ENCODE peak calls at places on chromosomes 2 and 18, in four cellular contexts. H is heart left ventricle, O is A673, S is PC-9. B is an unnamed sample.

GRCh38 chr2:150997066-150997465 is 264.6 kb downstream of the RBM43 start:
- DNase-seq in H (no peak), O (no peak), S (no peak), B (no peak)

GRCh38 chr2:55338268-55338667 is 69.2 kb upstream of the MTIF2 start:
- DNase-seq in H (no peak), O (no peak), S (no peak), B (no peak)

GRCh38 chr2:88880441-88880953 is 189.0 kb downstream of the RPIA start:
- DNase-seq in H (no peak), O (peak; percentile 78), S (peak; percentile 36), B (no peak)

GRCh38 chr2:167190053-167190452 is 301.8 kb downstream of the XIRP2 start:
- DNase-seq in H (peak; percentile 63), O (no peak), S (no peak), B (no peak)

GRCh38 chr2:42971947-42972736 is 179.8 kb upstream of the HAAO start:
- DNase-seq in H (no peak), O (no peak), S (no peak), B (peak; percentile 50)

GRCh38 chr2:160334028-160334729 is 134.1 kb upstream of the ITGB6 start:
- DNase-seq in H (no peak), O (no peak), S (peak; percentile 73), B (no peak)

GRCh38 chr2:149410701-149411484 is 80.5 kb downstream of the LYPD6 start:
- DNase-seq in H (no peak), O (no peak), S (peak; percentile 65), B (no peak)

GRCh38 chr2:74423226-74424095 is 1.9 kb downstream of the WDR54 start:
- DNase-seq in H (no peak), O (no peak), S (no peak), B (no peak)

GRCh38 chr2:109470121-109470921 is 143.4 kb downstream of the SEPTIN10 start:
- DNase-seq in H (peak; percentile 56), O (no peak), S (peak; percentile 95), B (peak; percentile 67)

GRCh38 chr2:177799531-177799930 is 273.0 kb downstream of the PDE11A start:
- DNase-seq in H (no peak), O (peak; percentile 55), S (no peak), B (no peak)

GRCh38 chr2:237359894-237360780 is 53.8 kb downstream of the COL6A3 start:
- DNase-seq in H (no peak), O (no peak), S (no peak), B (no peak)

GRCh38 chr18:10044054-10044453 is 130.2 kb downstream of the VAPA start:
- DNase-seq in H (no peak), O (no peak), S (no peak), B (no peak)

GRCh38 chr2:202091476-202091875 is 18.4 kb downstream of the KIAA2012 start:
- DNase-seq in H (no peak), O (no peak), S (no peak), B (no peak)

GRCh38 chr2:42230891-42231290 is 61.7 kb downstream of the EML4 start:
- DNase-seq in H (no peak), O (no peak), S (no peak), B (no peak)

DNA sequence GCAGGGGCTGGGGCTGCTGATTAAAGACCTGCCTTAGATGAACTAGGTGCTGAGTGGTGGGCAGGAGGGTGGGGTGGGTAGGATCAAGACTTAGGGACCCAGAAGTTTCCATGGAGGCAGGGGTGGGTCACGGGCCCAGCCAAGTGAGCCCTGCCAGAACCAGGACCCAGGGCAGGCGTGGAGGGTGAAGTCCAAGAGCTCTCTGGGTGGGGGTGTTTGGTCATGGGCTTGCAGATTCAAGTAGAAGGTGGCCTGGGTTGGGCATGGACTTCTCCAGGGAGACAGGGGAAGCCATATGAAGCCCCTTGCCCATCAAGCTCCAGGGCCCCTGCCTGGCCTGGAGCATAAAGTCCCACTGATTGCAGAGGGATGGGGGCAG is 168.8 kb downstream of the SMAD7 start:
- DNase-seq in H (peak; percentile 32), O (no peak), S (no peak), B (no peak)
- H3K4me1 ChIP-seq in H (peaks cover 23% of the 10 kb centered on the region), O (peaks cover 6% of the 10 kb centered on the region), S (no peaks in the 10 kb centered on the region), B (peaks cover 91% of the 10 kb centered on the region)

GRCh38 chr2:197293252-197294007 is 17.1 kb downstream of the ANKRD44 start:
- DNase-seq in H (no peak), O (peak; percentile 77), S (no peak), B (no peak)
- H3K4me1 ChIP-seq in H (no peaks in the 10 kb centered on the region), O (peaks cover 27% of the 10 kb centered on the region), S (no peaks in the 10 kb centered on the region), B (peaks cover 43% of the 10 kb centered on the region)

GRCh38 chr18:2913398-2914005 is 66.7 kb downstream of the EMILIN2 start:
- DNase-seq in H (no peak), O (no peak), S (no peak), B (no peak)
- H3K4me1 ChIP-seq in H (no peaks in the 10 kb centered on the region), O (peaks cover 5% of the 10 kb centered on the region), S (no peaks in the 10 kb centered on the region), B (peaks cover 20% of the 10 kb centered on the region)

DNA sequence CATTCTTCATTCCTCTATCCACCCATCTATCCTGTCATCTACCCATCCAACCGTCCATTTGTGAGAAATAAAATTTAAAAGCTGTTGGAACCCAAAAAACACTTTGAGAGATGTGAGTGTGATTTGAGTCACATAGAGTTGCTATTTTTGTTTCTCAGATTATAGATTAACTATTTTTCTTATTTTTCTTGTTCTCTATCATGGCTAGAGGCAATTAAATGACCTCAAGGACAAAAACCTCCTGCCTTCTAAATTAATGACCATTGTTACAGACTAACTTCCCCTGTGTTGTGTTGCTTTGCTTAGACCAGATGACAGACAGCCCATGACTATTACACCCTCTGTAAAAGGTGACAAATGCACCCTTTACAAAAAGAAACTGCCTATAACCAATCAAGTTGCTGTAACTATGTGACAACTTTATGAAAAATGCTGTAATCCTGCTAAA is 207.9 kb upstream of the CXCR4 start:
- DNase-seq in H (no peak), O (no peak), S (no peak), B (no peak)
- H3K4me1 ChIP-seq in H (no peaks in the 10 kb centered on the region), O (no peaks in the 10 kb centered on the region), S (peaks cover 4% of the 10 kb centered on the region), B (peaks cover 46% of the 10 kb centered on the region)

DNA sequence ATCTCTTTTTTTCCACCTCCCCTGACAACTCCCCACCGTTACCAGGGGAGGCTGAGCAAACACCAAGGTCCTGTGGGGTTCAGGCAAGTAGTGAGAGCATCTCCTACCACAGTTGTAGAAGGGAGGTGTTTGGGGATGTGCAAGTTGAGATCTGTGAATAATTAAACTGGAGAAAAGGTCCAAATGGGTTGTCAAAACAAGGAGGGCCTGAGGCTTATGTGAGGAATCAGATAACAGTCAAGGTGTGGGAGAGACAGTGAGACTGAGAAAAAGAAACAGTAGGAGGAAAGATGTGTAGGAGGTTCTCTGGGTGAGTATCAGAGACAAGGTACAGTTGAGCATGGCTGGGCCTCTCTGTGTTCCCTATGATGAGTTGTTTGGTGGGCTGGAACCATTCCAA is 194.6 kb downstream of the CYRIA start:
- DNase-seq in H (no peak), O (no peak), S (no peak), B (no peak)
- H3K4me1 ChIP-seq in H (no peaks in the 10 kb centered on the region), O (no peaks in the 10 kb centered on the region), S (no peaks in the 10 kb centered on the region), B (no peaks in the 10 kb centered on the region)

GRCh38 chr2:181456660-181457120 is 496 bp upstream of the ITGA4 start:
- DNase-seq in H (peak; percentile 60), O (peak; percentile 22), S (no peak), B (peak; percentile 97)

GRCh38 chr2:181459646-181460045 is 2.5 kb downstream of the ITGA4 start:
- DNase-seq in H (no peak), O (peak; percentile 31), S (no peak), B (no peak)

GRCh38 chr2:181457741-181458425 is 697 bp downstream of the ITGA4 start:
- DNase-seq in H (peak; percentile 29), O (peak; percentile 36), S (no peak), B (peak; percentile 93)

GRCh38 chr2:181457121-181457740 is at the start of gene ITGA4:
- DNase-seq in H (peak; percentile 75), O (peak; percentile 82), S (no peak), B (peak; percentile 98)

GRCh38 chr2:181458881-181459280 is 1.7 kb downstream of the ITGA4 start:
- DNase-seq in H (no peak), O (no peak), S (no peak), B (no peak)
- H3K4me1 ChIP-seq in H (no peaks in the 10 kb centered on the region), O (no peaks in the 10 kb centered on the region), S (no peaks in the 10 kb centered on the region), B (peaks cover 54% of the 10 kb centered on the region)

GRCh38 chr2:217930783-217931563 is 71.8 kb downstream of the TNS1 start:
- DNase-seq in H (peak; percentile 28), O (no peak), S (no peak), B (no peak)
- H3K4me1 ChIP-seq in H (peaks cover 45% of the 10 kb centered on the region), O (peaks cover 16% of the 10 kb centered on the region), S (no peaks in the 10 kb centered on the region), B (peaks cover 100% of the 10 kb centered on the region)